ENCODE peak calls at places on chromosomes 5 and 9, in nine cellular contexts. S is lower lobe of right lung; X is GM23248; J is uterus; Z is heart left ventricle; V is upper lobe of right lung; B is aorta; K is CD8-positive, alpha-beta T cell; W is Peyer's patch. M is an unnamed sample.

GRCh38 chr9:35516481-35516880 is 26.6 kb downstream of the RUSC2 start:
- DNase-seq in S (no peak), X (peak), J (no peak), Z (no peak), V (no peak), B (no peak), K (no peak), W (no peak), M (no peak)

GRCh38 chr9:113131689-113132151 is 19.1 kb upstream of the SLC31A2 start:
- DNase-seq in S (no peak), X (peak), J (no peak), Z (no peak), V (no peak), B (no peak), K (no peak), W (no peak), M (no peak)

GRCh38 chr9:12719431-12719830 is 26.2 kb downstream of the TYRP1 start:
- DNase-seq in S (no peak), X (peak), J (no peak), Z (no peak), V (no peak), B (no peak), K (no peak), W (no peak), M (no peak)

GRCh38 chr5:170315154-170315553 is 17.6 kb upstream of the LCP2 start:
- DNase-seq in S (no peak), X (no peak), J (peak), Z (peak), V (no peak), B (peak), K (no peak), W (no peak), M (no peak)

GRCh38 chr9:34576593-34576935 is 13.0 kb downstream of the CNTFR start:
- DNase-seq in S (no peak), X (no peak), J (no peak), Z (no peak), V (no peak), B (no peak), K (no peak), W (no peak), M (no peak)

GRCh38 chr9:133821606-133822438 is 83.7 kb upstream of the SARDH start:
- DNase-seq in S (no peak), X (no peak), J (no peak), Z (no peak), V (no peak), B (no peak), K (no peak), W (peak), M (no peak)

GRCh38 chr5:2259494-2260107 is 376.9 kb upstream of the IRX4 start:
- DNase-seq in S (no peak), X (no peak), J (no peak), Z (no peak), V (peak), B (no peak), K (no peak), W (no peak), M (no peak)

GRCh38 chr5:8949908-8950307 is 596.0 kb downstream of the SEMA5A start:
- DNase-seq in S (no peak), X (no peak), J (no peak), Z (no peak), V (no peak), B (no peak), K (no peak), W (no peak), M (no peak)

GRCh38 chr5:136985785-136986475 is 513.2 kb downstream of the SPOCK1 start:
- DNase-seq in S (no peak), X (no peak), J (no peak), Z (no peak), V (no peak), B (no peak), K (no peak), W (no peak), M (no peak)

GRCh38 chr5:82862247-82862646 is 214.9 kb downstream of the TMEM167A start:
- DNase-seq in S (no peak), X (no peak), J (no peak), Z (no peak), V (no peak), B (no peak), K (no peak), W (no peak), M (no peak)

GRCh38 chr9:78325343-78325742 is 28.4 kb downstream of the PSAT1 start:
- DNase-seq in S (no peak), X (peak), J (no peak), Z (no peak), V (no peak), B (no peak), K (no peak), W (no peak), M (no peak)

DNA sequence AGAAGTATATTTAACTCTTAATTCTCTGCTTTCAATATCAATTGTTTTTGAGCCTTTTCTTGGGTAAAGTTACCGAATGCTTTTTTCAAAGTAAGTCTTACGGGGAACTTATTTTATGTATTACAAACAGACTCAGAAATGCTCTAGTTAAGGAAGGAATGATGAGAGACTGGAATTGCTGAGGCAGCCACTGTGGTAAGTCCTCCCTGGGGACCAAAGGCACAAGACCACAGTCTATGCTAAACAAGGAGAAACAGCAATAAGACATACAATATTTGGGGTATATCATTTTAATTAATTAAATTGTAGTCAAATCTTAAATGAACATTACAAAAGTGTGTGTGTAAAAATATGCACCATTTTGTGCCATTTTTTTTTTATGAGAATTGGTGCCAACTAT is 31.1 kb downstream of the ELL2 start:
- DNase-seq in S (no peak), X (peak), J (no peak), Z (no peak), V (no peak), B (no peak), K (no peak), W (no peak), M (no peak)
- H3K27ac ChIP-seq in S (no peak), X (peak), J (no peak), Z (no peak), V (no peak), B (no peak), K (no peak), W (no peak), M (no peak)

DNA sequence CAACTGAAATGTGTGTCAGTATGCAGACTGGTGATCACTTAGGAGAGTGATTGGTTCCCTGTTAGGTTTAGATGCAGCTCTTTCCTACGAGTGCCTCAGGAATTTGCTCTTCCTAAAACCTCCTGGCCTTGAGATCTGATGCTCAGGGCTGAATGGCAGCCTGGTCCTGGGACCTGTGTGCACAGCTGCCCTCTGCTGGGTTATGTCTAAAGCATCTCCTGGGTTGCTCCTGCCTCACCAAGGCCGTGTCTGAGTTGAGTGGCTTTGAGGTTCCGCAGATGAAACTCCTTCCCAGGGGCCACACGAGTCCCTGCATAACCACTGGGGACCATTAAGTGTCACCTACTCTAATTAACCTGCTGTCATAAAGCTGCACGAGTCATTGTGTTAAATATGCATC is 59.5 kb downstream of the MVB12B start:
- DNase-seq in S (no peak), X (peak), J (no peak), Z (no peak), V (no peak), B (no peak), K (no peak), W (no peak), M (no peak)
- H3K4me3 ChIP-seq in S (no peak), X (no peak), J (no peak), Z (no peak), V (no peak), B (no peak), K (no peak), W (no peak), M (no peak)

GRCh38 chr5:87339986-87340385 is 72.3 kb downstream of the RASA1 start:
- DNase-seq in S (no peak), X (no peak), J (no peak), Z (no peak), V (no peak), B (no peak), K (no peak), W (no peak), M (no peak)

GRCh38 chr5:87340716-87341115 is 72.0 kb downstream of the CCNH start:
- DNase-seq in S (no peak), X (no peak), J (no peak), Z (no peak), V (no peak), B (no peak), K (no peak), W (no peak), M (no peak)
- H3K27ac ChIP-seq in S (no peak), X (no peak), J (no peak), Z (no peak), V (peak), B (no peak), K (peak), W (peak), M (no peak)

GRCh38 chr5:177446184-177447065 is at the start of gene PRR7:
- DNase-seq in S (peak), X (peak), J (no peak), Z (no peak), V (peak), B (peak), K (peak), W (peak), M (no peak)

GRCh38 chr5:177447066-177447610 is 524 bp downstream of the PRR7 start:
- DNase-seq in S (peak), X (peak), J (no peak), Z (no peak), V (peak), B (peak), K (peak), W (peak), M (no peak)

GRCh38 chr5:177448244-177448950 is 1.8 kb downstream of the PRR7 start:
- DNase-seq in S (no peak), X (no peak), J (no peak), Z (no peak), V (no peak), B (no peak), K (no peak), W (no peak), M (no peak)

GRCh38 chr5:177449140-177450061 is 2.8 kb downstream of the PRR7 start:
- DNase-seq in S (no peak), X (no peak), J (no peak), Z (no peak), V (no peak), B (no peak), K (no peak), W (no peak), M (no peak)

GRCh38 chr5:177447611-177448243 is 1.1 kb downstream of the PRR7 start:
- DNase-seq in S (no peak), X (peak), J (no peak), Z (peak), V (no peak), B (peak), K (no peak), W (no peak), M (no peak)
- H3K4me3 ChIP-seq in S (no peak), X (peak), J (no peak), Z (peak), V (no peak), B (no peak), K (peak), W (peak), M (peak)

M was measured in AG04450.